ENCODE peak calls at places on chromosomes 16 and 17, in five cellular contexts. R is body of pancreas, P is heart left ventricle, Z is coronary artery, L is mucosa of descending colon. I is an unnamed sample.

GRCh38 chr16:69796285-69797118 is 34.4 kb downstream of the WWP2 start:
- DNase-seq in R (peak), P (peak), Z (no peak), L (peak), I (peak)

GRCh38 chr17:62178579-62178978 is 113.5 kb upstream of the MED13 start:
- DNase-seq in R (no peak), P (no peak), Z (no peak), L (no peak), I (peak)

GRCh38 chr16:4696905-4697866 is 3.8 kb downstream of the NUDT16L1 start:
- DNase-seq in R (no peak), P (no peak), Z (no peak), L (no peak), I (no peak)

GRCh38 chr17:11369570-11369969 is 128.6 kb downstream of the SHISA6 start:
- DNase-seq in R (no peak), P (no peak), Z (no peak), L (no peak), I (no peak)

GRCh38 chr16:69123894-69124293 is 8.5 kb downstream of the CHTF8 start:
- DNase-seq in R (peak), P (peak), Z (no peak), L (peak), I (peak)

GRCh38 chr16:88395669-88396584 is 13.2 kb downstream of the ZNF469 start:
- DNase-seq in R (no peak), P (no peak), Z (no peak), L (no peak), I (no peak)

GRCh38 chr17:67615011-67615561 is 102.7 kb upstream of the NOL11 start:
- DNase-seq in R (no peak), P (no peak), Z (no peak), L (no peak), I (peak)

GRCh38 chr17:79749156-79749815 is 18.5 kb downstream of the ENPP7 start:
- DNase-seq in R (no peak), P (no peak), Z (no peak), L (no peak), I (peak)

GRCh38 chr17:58005031-58005727 is 1.9 kb downstream of the SRSF1 start:
- DNase-seq in R (no peak), P (no peak), Z (no peak), L (no peak), I (no peak)

GRCh38 chr17:52376137-52376536 is 217.6 kb upstream of the CA10 start:
- DNase-seq in R (no peak), P (no peak), Z (no peak), L (no peak), I (no peak)

GRCh38 chr17:57875109-57876022 is 25.5 kb upstream of the MRPS23 start:
- DNase-seq in R (peak), P (peak), Z (peak), L (peak), I (peak)

GRCh38 chr17:74922172-74922571 is 883 bp downstream of the USH1G start:
- DNase-seq in R (no peak), P (no peak), Z (no peak), L (no peak), I (no peak)

GRCh38 chr16:50881331-50881830 is 139.5 kb downstream of the CYLD start:
- DNase-seq in R (no peak), P (no peak), Z (no peak), L (no peak), I (no peak)

GRCh38 chr16:27408602-27409031 is 6.6 kb downstream of the IL21R start:
- DNase-seq in R (no peak), P (no peak), Z (peak), L (no peak), I (no peak)

GRCh38 chr17:33401253-33401652 is 108.2 kb upstream of the ASIC2 start:
- DNase-seq in R (no peak), P (no peak), Z (no peak), L (no peak), I (no peak)

GRCh38 chr17:80146121-80147034 is 550 bp downstream of the EIF4A3 start:
- DNase-seq in R (peak), P (no peak), Z (no peak), L (peak), I (no peak)

GRCh38 chr17:47982645-47983440 is 11.9 kb downstream of the CDK5RAP3 start:
- DNase-seq in R (no peak), P (no peak), Z (no peak), L (no peak), I (no peak)

GRCh38 chr17:48593840-48594411 is 347 bp upstream of the HOXB5 start:
- DNase-seq in R (peak), P (peak), Z (no peak), L (peak), I (peak)

GRCh38 chr16:89134269-89134668 is 37.3 kb upstream of the CDH15 start:
- DNase-seq in R (no peak), P (no peak), Z (no peak), L (no peak), I (no peak)

GRCh38 chr16:16881771-16882170 is 502.8 kb downstream of the NPIPA7 start:
- DNase-seq in R (no peak), P (no peak), Z (no peak), L (no peak), I (no peak)

GRCh38 chr17:58591455-58591854 is 77.0 kb upstream of the MTMR4 start:
- DNase-seq in R (no peak), P (no peak), Z (no peak), L (no peak), I (no peak)

GRCh38 chr16:46812781-46813555 is 18.0 kb downstream of the C16orf87 start:
- DNase-seq in R (no peak), P (no peak), Z (no peak), L (no peak), I (no peak)

GRCh38 chr17:9566067-9566466 is 9.6 kb downstream of the STX8 start:
- DNase-seq in R (no peak), P (no peak), Z (no peak), L (no peak), I (no peak)

GRCh38 chr16:49345829-49346228 is 27.8 kb upstream of the C16orf78 start:
- DNase-seq in R (no peak), P (no peak), Z (peak), L (no peak), I (no peak)

DNA sequence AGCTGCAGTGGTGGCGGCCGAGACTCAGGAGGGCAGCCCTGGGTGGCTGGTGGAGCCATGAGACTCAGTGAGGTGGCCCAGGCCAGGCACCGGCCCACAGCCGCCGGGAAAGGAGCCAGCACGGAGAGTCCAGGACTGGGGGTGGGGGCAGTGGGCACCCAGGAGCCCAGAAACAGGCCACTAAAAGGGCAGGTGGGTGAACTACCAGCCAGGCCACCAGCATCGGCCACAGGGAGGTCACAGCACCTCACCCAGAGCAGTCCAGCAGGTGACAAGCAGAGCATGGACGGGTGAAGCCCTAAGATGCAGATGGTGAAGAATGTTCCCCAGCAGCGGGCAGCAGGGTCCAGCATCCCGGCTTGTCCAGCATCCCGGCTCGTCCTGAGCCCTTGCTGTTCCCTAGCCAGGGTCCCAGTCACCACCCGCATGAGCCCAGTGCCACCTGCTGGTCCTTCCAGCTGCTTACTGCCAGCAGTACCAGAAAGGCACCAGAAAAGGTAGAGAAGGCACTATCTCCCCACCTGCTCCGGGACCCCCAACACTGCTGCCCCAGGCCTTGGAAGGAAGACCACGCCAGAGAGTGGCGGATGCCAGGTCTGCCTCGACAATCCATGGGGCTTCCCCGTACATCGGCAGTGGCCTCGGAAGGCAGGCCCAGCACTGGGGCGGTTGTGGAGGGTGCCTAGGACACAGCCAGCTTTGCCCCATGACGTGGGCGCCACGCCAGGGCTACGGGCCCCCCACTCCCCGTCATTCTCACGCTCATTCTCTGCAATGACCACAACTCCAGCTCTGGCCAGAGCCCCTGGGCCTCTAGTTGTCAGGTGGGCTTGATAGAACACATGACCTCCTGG is 1.6 kb downstream of the CENPX start:
- DNase-seq in R (peak), P (peak), Z (no peak), L (peak), I (peak)
- TF ChIP-seq CTCF in R (peak), P (peak), Z (peak), L (peak), I (peak)

DNA sequence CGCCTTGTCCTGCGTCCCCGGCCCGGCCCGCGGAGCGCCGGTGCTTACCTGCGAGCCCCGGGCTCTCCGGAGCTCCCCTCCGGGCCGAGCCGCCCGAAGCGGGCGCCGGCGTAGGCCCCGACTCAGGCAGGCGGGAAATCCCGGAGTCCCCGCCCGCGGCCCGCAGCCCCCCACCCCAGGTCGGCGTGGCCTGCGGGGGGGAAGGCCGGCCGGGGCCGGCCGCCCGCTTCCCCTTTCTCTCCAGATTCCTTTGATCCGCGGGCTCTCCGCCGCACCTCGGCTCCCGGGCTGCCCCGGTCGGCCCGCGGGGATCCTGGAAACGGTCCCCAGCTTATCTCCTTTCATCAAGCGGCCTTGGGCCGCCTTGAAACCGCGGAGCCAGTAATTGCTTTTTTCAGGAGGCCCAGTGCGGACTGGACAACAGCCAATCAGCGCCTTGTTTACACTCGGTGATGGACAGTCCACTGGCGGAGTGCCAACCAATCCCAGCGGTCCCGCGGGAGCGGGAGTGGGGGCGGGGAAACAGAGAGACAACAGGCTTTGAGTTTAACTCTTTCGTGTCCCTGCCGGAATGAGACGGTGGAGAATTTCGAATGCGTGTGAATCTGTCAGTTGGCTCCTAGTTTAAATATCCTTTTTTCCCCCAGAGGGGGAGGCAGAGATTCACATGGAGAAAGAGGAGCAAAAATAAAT is 1.4 kb upstream of the BAHCC1 start:
- DNase-seq in R (peak), P (peak), Z (peak), L (peak), I (peak)
- H3K4me3 ChIP-seq in R (peak), P (peak), Z (peak), L (peak), I (peak)

GRCh38 chr17:73481672-73482071 is 162.6 kb downstream of the SDK2 start:
- DNase-seq in R (no peak), P (no peak), Z (no peak), L (no peak), I (no peak)

GRCh38 chr17:73482251-73482661 is 162.0 kb downstream of the SDK2 start:
- DNase-seq in R (no peak), P (no peak), Z (no peak), L (no peak), I (no peak)

GRCh38 chr17:73480740-73481139 is 163.5 kb downstream of the SDK2 start:
- DNase-seq in R (no peak), P (peak), Z (no peak), L (no peak), I (no peak)

GRCh38 chr17:73476890-73477350 is 165.1 kb upstream of the CDC42EP4 start:
- DNase-seq in R (no peak), P (peak), Z (no peak), L (no peak), I (no peak)

GRCh38 chr17:73478768-73479424 is 165.3 kb downstream of the SDK2 start:
- DNase-seq in R (no peak), P (no peak), Z (no peak), L (no peak), I (no peak)
- TF ChIP-seq CTCF in R (peak), P (no peak), Z (no peak), L (no peak), I (no peak)

DNA sequence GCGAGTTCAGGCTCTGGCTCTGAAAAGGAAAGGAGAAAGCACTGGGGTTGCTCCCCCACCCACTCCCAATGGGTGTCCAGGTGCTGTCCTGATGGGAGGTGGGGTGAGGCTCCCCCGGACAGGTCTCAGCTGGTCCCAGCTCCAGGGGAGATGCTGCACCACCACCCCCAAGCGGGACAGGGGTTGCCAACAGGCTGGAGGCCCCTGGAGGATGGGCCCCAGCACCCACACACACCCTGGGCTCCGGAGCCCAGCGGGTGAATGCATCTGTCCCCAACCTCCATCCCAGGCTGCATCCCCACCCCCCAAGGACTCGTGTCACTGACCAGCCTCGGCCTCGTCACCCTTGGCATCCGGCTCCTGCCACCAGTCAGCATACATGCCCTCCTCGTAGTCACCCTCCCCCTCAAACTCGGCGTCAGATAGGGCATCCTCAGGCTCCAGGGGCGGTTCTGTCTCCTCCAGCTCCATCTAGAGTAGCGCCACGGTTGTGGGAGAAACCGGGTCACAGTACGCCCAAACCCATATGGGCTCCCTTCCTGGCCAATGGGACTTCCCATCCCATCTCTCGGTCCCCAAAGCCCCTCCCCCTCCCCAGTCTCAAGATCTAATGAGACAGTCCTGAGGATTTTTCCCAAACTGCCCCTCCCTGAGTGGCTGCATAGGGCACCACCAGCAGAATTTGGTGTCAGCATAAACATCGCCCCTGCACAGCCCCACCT is 8.6 kb downstream of the P3H4 start:
- DNase-seq in R (no peak), P (no peak), Z (no peak), L (no peak), I (no peak)
- H3K4me3 ChIP-seq in R (no peak), P (no peak), Z (no peak), L (no peak), I (no peak)